ENCODE peak calls at places on chromosome 14, in seven cellular contexts. Q is H9, U is ovary, I is SHP77 treated with DMSO at 0.1 percent for 48 hours, X is germinal center, L is brain microvascular endothelial cell, P is posterior cingulate gyrus. D is an unnamed sample.

GRCh38 chr14:34498684-34499412 is 36.8 kb upstream of the SPTSSA start:
- DNase-seq in Q (peak; percentile 34), U (no peak), I (peak; percentile 56), X (no peak), L (no peak), P (no peak), D (no peak)

GRCh38 chr14:54781080-54781479 is 121.5 kb downstream of the GCH1 start:
- DNase-seq in Q (no peak), U (no peak), I (no peak), X (no peak), L (no peak), P (no peak), D (no peak)

GRCh38 chr14:104370256-104370870 is 209.2 kb upstream of the C14orf180 start:
- DNase-seq in Q (peak; percentile 74), U (no peak), I (peak; percentile 53), X (no peak), L (no peak), P (peak; percentile 87), D (no peak)

GRCh38 chr14:61218765-61219164 is 62.4 kb downstream of the TMEM30B start:
- DNase-seq in Q (no peak), U (no peak), I (no peak), X (no peak), L (no peak), P (no peak), D (no peak)

GRCh38 chr14:25009891-25010290 is 40.1 kb downstream of the STXBP6 start:
- DNase-seq in Q (no peak), U (no peak), I (no peak), X (no peak), L (peak; percentile 1), P (no peak), D (peak; percentile 4)

GRCh38 chr14:50633954-50634353 is 34.2 kb downstream of the SAV1 start:
- DNase-seq in Q (no peak), U (no peak), I (no peak), X (no peak), L (no peak), P (no peak), D (no peak)

GRCh38 chr14:94827711-94828505 is 58.0 kb upstream of the GSC start:
- DNase-seq in Q (no peak), U (peak; percentile 61), I (no peak), X (no peak), L (no peak), P (peak; percentile 31), D (no peak)

GRCh38 chr14:58428011-58428807 is 690 bp downstream of the KIAA0586 start:
- DNase-seq in Q (no peak), U (no peak), I (peak; percentile 3), X (peak; percentile 4), L (peak; percentile 45), P (no peak), D (no peak)

GRCh38 chr14:76726551-76726961 is 34.7 kb upstream of the VASH1 start:
- DNase-seq in Q (peak; percentile 58), U (no peak), I (no peak), X (no peak), L (no peak), P (no peak), D (no peak)

GRCh38 chr14:100679707-100680438 is 46.8 kb upstream of the DLK1 start:
- DNase-seq in Q (no peak), U (peak; percentile 93), I (no peak), X (no peak), L (peak; percentile 83), P (no peak), D (no peak)

GRCh38 chr14:26775765-26776577 is 178.1 kb upstream of the NOVA1 start:
- DNase-seq in Q (no peak), U (no peak), I (no peak), X (no peak), L (no peak), P (no peak), D (peak; percentile 40)

GRCh38 chr14:74144789-74145188 is 60.0 kb downstream of the LIN52 start:
- DNase-seq in Q (no peak), U (no peak), I (no peak), X (no peak), L (no peak), P (no peak), D (no peak)

GRCh38 chr14:73662439-73663056 is 17.8 kb downstream of the DNAL1 start:
- DNase-seq in Q (peak; percentile 76), U (no peak), I (no peak), X (no peak), L (peak; percentile 90), P (no peak), D (peak; percentile 80)

GRCh38 chr14:29282169-29282568 is 515.6 kb downstream of the FOXG1 start:
- DNase-seq in Q (no peak), U (no peak), I (no peak), X (no peak), L (no peak), P (no peak), D (no peak)

GRCh38 chr14:75453817-75454434 is 26.1 kb downstream of the JDP2 start:
- DNase-seq in Q (no peak), U (no peak), I (no peak), X (peak; percentile 68), L (no peak), P (peak; percentile 44), D (no peak)

GRCh38 chr14:35747379-35747778 is 61.7 kb downstream of the RALGAPA1 start:
- DNase-seq in Q (no peak), U (no peak), I (no peak), X (no peak), L (no peak), P (no peak), D (no peak)

GRCh38 chr14:34081576-34082136 is 130.8 kb upstream of the EGLN3 start:
- DNase-seq in Q (no peak), U (no peak), I (peak; percentile 93), X (no peak), L (peak; percentile 62), P (no peak), D (peak; percentile 67)

GRCh38 chr14:85391455-85391854 is 138.5 kb upstream of the FLRT2 start:
- DNase-seq in Q (no peak), U (no peak), I (no peak), X (no peak), L (no peak), P (no peak), D (no peak)

GRCh38 chr14:63454863-63455622 is 88.1 kb downstream of the PPP2R5E start:
- DNase-seq in Q (no peak), U (no peak), I (no peak), X (no peak), L (peak; percentile 44), P (no peak), D (peak; percentile 11)

GRCh38 chr14:80946187-80946586 is 4.6 kb upstream of the CEP128 start:
- DNase-seq in Q (no peak), U (no peak), I (no peak), X (no peak), L (no peak), P (no peak), D (no peak)

GRCh38 chr14:106378191-106378590 is 851.8 kb downstream of the TMEM121 start:
- DNase-seq in Q (no peak), U (no peak), I (no peak), X (peak; percentile 44), L (no peak), P (peak; percentile 43), D (no peak)

GRCh38 chr14:66311935-66312334 is 174.2 kb upstream of the CCDC196 start:
- DNase-seq in Q (no peak), U (no peak), I (no peak), X (no peak), L (no peak), P (peak; percentile 84), D (no peak)

GRCh38 chr14:77264466-77265186 is 6.4 kb downstream of the NGB start:
- DNase-seq in Q (no peak), U (no peak), I (no peak), X (no peak), L (no peak), P (no peak), D (no peak)

GRCh38 chr14:91883770-91884169 is 16.4 kb upstream of the TC2N start:
- DNase-seq in Q (no peak), U (no peak), I (no peak), X (no peak), L (no peak), P (peak; percentile 25), D (no peak)

GRCh38 chr14:83816755-83817154 is 1713.2 kb upstream of the FLRT2 start:
- DNase-seq in Q (no peak), U (no peak), I (no peak), X (no peak), L (peak; percentile 20), P (no peak), D (no peak)

GRCh38 chr14:72560856-72561493 is 332.9 kb downstream of the DPF3 start:
- DNase-seq in Q (no peak), U (no peak), I (no peak), X (no peak), L (no peak), P (no peak), D (no peak)

GRCh38 chr14:92039073-92039719 is 663 bp downstream of the TRIP11 start:
- DNase-seq in Q (peak; percentile 95), U (peak; percentile 73), I (peak; percentile 25), X (peak; percentile 21), L (peak; percentile 78), P (no peak), D (peak; percentile 49)

GRCh38 chr14:22564463-22564862 is 24.6 kb downstream of the DAD1 start:
- DNase-seq in Q (no peak), U (no peak), I (no peak), X (no peak), L (no peak), P (no peak), D (no peak)

GRCh38 chr14:37599527-37600368 is 4.3 kb downstream of the TTC6 start:
- DNase-seq in Q (peak; percentile 67), U (no peak), I (no peak), X (no peak), L (no peak), P (peak; percentile 81), D (no peak)

GRCh38 chr14:64423987-64424386 is 35.8 kb downstream of the MTHFD1 start:
- DNase-seq in Q (no peak), U (no peak), I (no peak), X (no peak), L (peak; percentile 57), P (peak; percentile 94), D (no peak)

D was measured in RCC 7860.